ENCODE peak calls at places on chromosomes 11 and 22, in eight cellular contexts. H is fibroblast of pulmonary artery; M is Jurkat, Clone E6-1; L is body of pancreas; N is heart left ventricle; R is right cardiac atrium; C is thoracic aorta; P is skeletal muscle cell. U is an unnamed sample.

GRCh38 chr11:112355726-112356125 is 95.1 kb upstream of the PLET1 start:
- DNase-seq in H (peak), M (peak), L (no peak), N (peak), R (peak), C (no peak), P (no peak), U (no peak)

GRCh38 chr11:124482362-124483147 is 37.1 kb upstream of the OR8B8 start:
- DNase-seq in H (peak), M (no peak), L (no peak), N (no peak), R (peak), C (no peak), P (no peak), U (no peak)

GRCh38 chr22:33328789-33329296 is 270.7 kb upstream of the SYN3 start:
- DNase-seq in H (peak), M (no peak), L (no peak), N (no peak), R (no peak), C (no peak), P (no peak), U (no peak)

GRCh38 chr11:73478737-73479347 is 102.6 kb downstream of the RELT start:
- DNase-seq in H (peak), M (no peak), L (no peak), N (no peak), R (no peak), C (no peak), P (no peak), U (no peak)

GRCh38 chr11:12329797-12330196 is 47.6 kb upstream of the PARVA start:
- DNase-seq in H (no peak), M (no peak), L (no peak), N (no peak), R (no peak), C (no peak), P (no peak), U (no peak)

GRCh38 chr22:35473971-35474370 is 66.7 kb upstream of the RASD2 start:
- DNase-seq in H (no peak), M (no peak), L (no peak), N (no peak), R (no peak), C (no peak), P (no peak), U (no peak)

GRCh38 chr22:33296941-33297340 is 238.8 kb upstream of the SYN3 start:
- DNase-seq in H (no peak), M (no peak), L (no peak), N (no peak), R (no peak), C (no peak), P (no peak), U (no peak)

GRCh38 chr11:69156673-69157155 is 979 bp downstream of the SMIM38 start:
- DNase-seq in H (peak), M (no peak), L (no peak), N (no peak), R (no peak), C (no peak), P (no peak), U (no peak)

GRCh38 chr22:31345331-31346254 is 553 bp downstream of the PATZ1 start:
- DNase-seq in H (peak), M (peak), L (peak), N (peak), R (peak), C (peak), P (peak), U (peak)

GRCh38 chr22:39482768-39483167 is 19.3 kb upstream of the MIEF1 start:
- DNase-seq in H (no peak), M (no peak), L (no peak), N (no peak), R (no peak), C (no peak), P (no peak), U (no peak)

GRCh38 chr11:114179234-114179941 is 116.8 kb upstream of the NNMT start:
- DNase-seq in H (peak), M (no peak), L (peak), N (peak), R (peak), C (peak), P (peak), U (peak)

GRCh38 chr11:36409152-36409713 is 100.8 kb downstream of the TRAF6 start:
- DNase-seq in H (peak), M (peak), L (no peak), N (no peak), R (no peak), C (no peak), P (peak), U (no peak)

GRCh38 chr22:26679003-26679629 is 21.7 kb downstream of the MIAT start:
- DNase-seq in H (peak), M (peak), L (peak), N (peak), R (peak), C (peak), P (peak), U (peak)

GRCh38 chr11:58958500-58958899 is 19.2 kb downstream of the GLYATL1 start:
- DNase-seq in H (no peak), M (peak), L (peak), N (no peak), R (no peak), C (no peak), P (no peak), U (no peak)

GRCh38 chr11:39745401-39745800 is 1714.1 kb downstream of the LRRC4C start:
- DNase-seq in H (no peak), M (no peak), L (no peak), N (no peak), R (no peak), C (no peak), P (no peak), U (no peak)

GRCh38 chr11:120718171-120718570 is 206.6 kb downstream of the GRIK4 start:
- DNase-seq in H (no peak), M (no peak), L (no peak), N (no peak), R (no peak), C (no peak), P (no peak), U (no peak)

GRCh38 chr11:34342008-34342533 is 15.7 kb downstream of the ABTB2 start:
- DNase-seq in H (no peak), M (no peak), L (no peak), N (peak), R (no peak), C (no peak), P (peak), U (peak)

GRCh38 chr11:7262672-7263071 is 11.0 kb downstream of the SYT9 start:
- DNase-seq in H (no peak), M (no peak), L (no peak), N (no peak), R (no peak), C (no peak), P (no peak), U (no peak)

GRCh38 chr11:38169286-38169685 is 1571.2 kb upstream of the RAG2 start:
- DNase-seq in H (peak), M (no peak), L (no peak), N (no peak), R (no peak), C (no peak), P (peak), U (no peak)

GRCh38 chr22:43897751-43898261 is 6.0 kb upstream of the PNPLA5 start:
- DNase-seq in H (peak), M (no peak), L (no peak), N (no peak), R (no peak), C (no peak), P (no peak), U (no peak)
- H3K4me3 ChIP-seq in H (no peak), M (no peak), L (no peak), N (no peak), R (no peak), C (no peak), P (no peak), U (no peak)

DNA sequence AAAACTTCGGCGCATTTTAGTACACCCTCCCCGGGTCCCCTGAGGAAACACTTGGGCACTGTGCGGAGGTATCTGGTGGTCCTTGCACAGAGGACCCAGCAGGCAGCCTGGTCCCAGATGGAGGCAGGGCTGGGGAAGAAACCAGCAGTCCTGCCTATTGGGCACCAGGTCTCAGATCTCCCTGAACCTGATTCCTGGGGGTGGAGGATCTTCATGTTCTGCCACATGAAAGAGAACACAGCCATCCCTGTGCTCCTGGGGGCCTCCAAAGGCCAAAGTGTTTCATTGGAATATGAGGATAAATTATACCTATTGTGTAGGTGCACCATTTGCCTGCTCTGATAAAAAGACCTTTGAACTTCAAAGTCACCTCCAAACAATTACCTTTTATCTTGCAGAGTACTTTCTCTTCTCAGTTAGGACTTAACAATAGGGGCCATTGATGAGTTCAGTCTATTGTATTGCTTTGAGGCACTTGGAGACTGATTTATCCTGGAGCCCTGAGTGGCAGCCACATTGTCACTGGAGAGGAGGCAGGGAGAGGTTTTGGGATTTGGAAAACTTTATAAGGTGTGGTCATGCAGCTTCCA is 1.8 kb downstream of the RCN1 start:
- DNase-seq in H (no peak), M (no peak), L (no peak), N (no peak), R (no peak), C (no peak), P (no peak), U (no peak)
- H3K4me3 ChIP-seq in H (peak), M (peak), L (no peak), N (peak), R (peak), C (peak), P (peak), U (peak)

DNA sequence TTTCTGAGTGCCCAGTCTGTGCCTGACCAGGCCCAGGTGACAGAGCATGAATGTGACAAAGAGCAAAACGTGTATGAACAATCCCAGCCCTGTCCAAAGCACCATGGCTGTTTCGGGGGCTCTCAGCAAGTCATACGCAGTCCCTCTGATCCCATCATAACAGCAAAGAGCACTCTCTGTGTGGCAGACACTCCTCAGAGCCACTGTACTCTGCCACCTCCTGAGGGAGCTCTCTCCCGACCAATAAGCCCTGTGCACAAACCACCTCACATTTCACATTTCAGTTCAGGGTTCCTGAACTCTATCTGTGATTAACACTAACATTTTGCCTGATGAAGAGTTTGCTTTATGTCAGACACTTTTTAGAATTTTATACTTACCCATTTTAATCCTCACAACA is 6.6 kb downstream of the DGCR2 start:
- DNase-seq in H (peak), M (no peak), L (no peak), N (no peak), R (no peak), C (no peak), P (no peak), U (no peak)
- H3K4me3 ChIP-seq in H (no peak), M (no peak), L (no peak), N (no peak), R (no peak), C (no peak), P (no peak), U (no peak)

GRCh38 chr22:23245045-23245798 is 64.9 kb downstream of the BCR start:
- DNase-seq in H (no peak), M (no peak), L (no peak), N (no peak), R (peak), C (no peak), P (no peak), U (no peak)
- H3K4me3 ChIP-seq in H (no peak), M (no peak), L (no peak), N (no peak), R (no peak), C (no peak), P (no peak), U (no peak)

DNA sequence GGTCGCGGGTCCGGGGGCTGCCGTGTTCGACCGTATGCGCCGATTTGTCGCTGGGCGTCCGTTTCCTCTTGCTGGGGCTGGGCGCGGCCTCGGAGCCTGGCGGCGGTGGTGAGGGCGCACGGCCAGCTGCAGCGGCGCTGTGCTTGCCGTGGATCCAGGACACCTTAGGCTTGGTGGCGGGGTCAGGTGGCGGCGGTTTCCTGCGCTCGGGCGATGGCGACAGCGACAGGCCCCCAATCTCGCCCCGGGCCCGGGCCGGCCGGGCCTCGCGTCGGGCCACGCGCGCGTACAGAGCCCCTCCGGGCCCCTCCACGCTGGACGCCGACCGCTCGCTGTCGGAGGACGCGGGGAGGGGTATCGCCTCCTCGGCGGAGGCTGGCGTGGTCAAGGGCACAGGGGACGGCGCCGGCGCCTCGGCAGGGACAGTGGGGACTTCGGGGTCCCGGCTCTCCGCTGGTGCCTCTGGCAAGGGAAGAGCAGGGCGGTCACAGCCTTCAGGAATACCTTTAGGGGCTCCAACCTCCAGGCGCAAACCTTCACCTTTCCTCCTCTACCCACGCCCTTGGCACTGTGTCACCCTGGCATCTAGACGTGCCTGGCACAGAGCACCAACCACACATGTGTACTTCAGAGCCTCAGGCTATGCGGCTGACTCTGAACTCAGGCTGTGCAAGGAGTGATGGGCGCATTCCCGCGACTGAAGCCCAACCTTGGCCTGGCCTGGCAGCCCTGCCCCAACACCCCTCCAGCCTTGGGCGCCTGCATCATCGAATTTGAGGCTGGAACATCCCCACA is 11.6 kb downstream of the SCARF2 start:
- DNase-seq in H (no peak), M (no peak), L (no peak), N (no peak), R (no peak), C (no peak), P (no peak), U (no peak)
- H3K4me3 ChIP-seq in H (no peak), M (no peak), L (no peak), N (peak), R (no peak), C (no peak), P (no peak), U (peak)

GRCh38 chr11:119324124-119324665 is 7.3 kb upstream of the MCAM start:
- DNase-seq in H (no peak), M (no peak), L (no peak), N (no peak), R (peak), C (no peak), P (no peak), U (no peak)

GRCh38 chr11:119320593-119321524 is 3.9 kb upstream of the MCAM start:
- DNase-seq in H (peak), M (no peak), L (no peak), N (peak), R (peak), C (no peak), P (no peak), U (peak)

GRCh38 chr11:119322921-119323531 is 6.1 kb upstream of the MCAM start:
- DNase-seq in H (no peak), M (no peak), L (no peak), N (no peak), R (peak), C (no peak), P (no peak), U (no peak)

GRCh38 chr11:119323532-119324033 is 6.7 kb upstream of the MCAM start:
- DNase-seq in H (peak), M (peak), L (peak), N (peak), R (peak), C (no peak), P (no peak), U (peak)

GRCh38 chr11:119322360-119322739 is 5.4 kb upstream of the MCAM start:
- DNase-seq in H (no peak), M (no peak), L (no peak), N (no peak), R (no peak), C (no peak), P (no peak), U (no peak)
- H3K4me3 ChIP-seq in H (no peak), M (no peak), L (no peak), N (peak), R (no peak), C (no peak), P (no peak), U (peak)

DNA sequence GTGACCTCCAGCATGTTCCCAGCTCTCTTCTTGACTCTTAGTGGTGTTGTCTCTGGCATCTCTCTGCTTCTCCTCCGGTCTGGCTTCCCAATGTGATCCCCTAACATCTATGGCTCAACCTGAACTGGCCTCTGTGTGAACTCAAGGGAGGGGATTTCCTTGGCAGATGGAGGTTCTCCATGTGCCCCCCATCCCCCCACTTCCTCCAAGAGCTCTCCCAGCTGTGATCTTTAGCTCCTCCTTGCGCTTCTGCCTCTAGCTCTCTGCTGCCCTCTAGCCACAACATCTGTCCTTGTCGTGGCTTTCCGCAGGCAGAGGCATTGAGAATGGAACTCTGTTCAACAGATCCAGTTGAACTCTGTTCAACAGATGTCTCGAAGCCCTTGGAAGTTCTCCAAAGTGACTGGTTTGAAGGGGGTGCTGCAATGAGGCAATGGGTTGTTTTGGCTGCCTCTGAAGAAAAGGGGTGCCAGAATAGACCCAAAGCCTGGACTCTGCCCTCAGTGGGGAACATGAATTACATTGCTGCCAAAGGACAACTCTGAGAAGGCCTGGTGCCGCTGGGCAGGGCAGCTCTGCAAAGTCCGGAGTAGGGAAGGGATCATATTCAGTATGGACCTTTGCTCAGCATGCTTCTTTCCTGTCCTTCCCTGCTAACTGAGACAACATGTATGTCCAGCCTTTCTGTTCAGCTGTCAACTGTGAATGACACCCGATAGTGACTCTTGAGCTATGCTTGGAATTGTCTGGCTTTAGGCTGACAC is 61.9 kb downstream of the ADM start:
- DNase-seq in H (peak), M (peak), L (peak), N (peak), R (peak), C (peak), P (peak), U (peak)
- H3K4me3 ChIP-seq in H (no peak), M (peak), L (no peak), N (no peak), R (no peak), C (no peak), P (no peak), U (no peak)

GRCh38 chr11:128517457-128518230 is 69.7 kb downstream of the ETS1 start:
- DNase-seq in H (peak), M (no peak), L (no peak), N (no peak), R (no peak), C (no peak), P (no peak), U (no peak)

GRCh38 chr11:128520886-128521696 is 66.3 kb downstream of the ETS1 start:
- DNase-seq in H (no peak), M (no peak), L (no peak), N (no peak), R (peak), C (no peak), P (no peak), U (no peak)

GRCh38 chr11:128518493-128519207 is 68.7 kb downstream of the ETS1 start:
- DNase-seq in H (no peak), M (no peak), L (no peak), N (no peak), R (peak), C (no peak), P (no peak), U (no peak)

GRCh38 chr11:128520206-128520885 is 67.0 kb downstream of the ETS1 start:
- DNase-seq in H (no peak), M (no peak), L (no peak), N (no peak), R (no peak), C (no peak), P (no peak), U (no peak)

DNA sequence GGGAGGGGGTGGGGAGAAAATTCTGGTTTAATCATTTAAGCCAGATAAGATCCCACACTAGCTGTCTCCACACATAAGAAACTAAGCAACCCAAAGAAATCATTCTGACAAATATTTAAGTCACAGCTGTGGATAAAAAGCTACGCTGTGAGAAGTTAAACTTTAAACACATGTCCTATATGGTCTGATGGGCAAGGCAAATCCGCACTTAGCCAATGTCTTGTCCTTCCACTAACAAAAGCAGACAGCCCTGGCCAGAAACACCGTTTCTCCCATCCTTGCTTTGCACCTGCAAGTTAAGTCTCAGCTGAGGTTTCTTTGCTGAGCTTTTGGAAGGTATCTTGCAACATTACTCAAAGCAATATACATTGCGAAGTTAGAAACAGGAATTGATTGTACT is 68.0 kb downstream of the ETS1 start:
- DNase-seq in H (no peak), M (no peak), L (no peak), N (no peak), R (no peak), C (no peak), P (no peak), U (no peak)
- H3K4me3 ChIP-seq in H (peak), M (peak), L (no peak), N (peak), R (peak), C (peak), P (peak), U (peak)

GRCh38 chr11:128908391-128909246 is 17.5 kb downstream of the KCNJ5 start:
- DNase-seq in H (peak), M (no peak), L (peak), N (peak), R (peak), C (peak), P (no peak), U (peak)
- H3K4me3 ChIP-seq in H (peak), M (no peak), L (no peak), N (no peak), R (no peak), C (peak), P (no peak), U (no peak)

GRCh38 chr22:46089426-46090041 is 60.8 kb upstream of the PPARA start:
- DNase-seq in H (no peak), M (no peak), L (peak), N (no peak), R (peak), C (no peak), P (no peak), U (peak)
- H3K4me3 ChIP-seq in H (no peak), M (no peak), L (no peak), N (peak), R (no peak), C (peak), P (no peak), U (peak)